ENCODE peak calls at places on chromosomes 3 and 15, in seven cellular contexts. Y is left cardiac atrium; N is colonic mucosa; H is endodermal cell; R is left ventricle myocardium inferior; D is H7; I is effector CD4-positive, alpha-beta T cell. F is an unnamed sample.
A peak's percentile ranks its signal among the peaks of the same experiment; 100 is the strongest.

GRCh38 chr15:58243083-58243482 is 104.9 kb downstream of the AQP9 start:
- DNase-seq in Y (no peak), N (no peak), H (no peak), R (no peak), D (no peak), I (no peak), F (peak; percentile 76)

GRCh38 chr3:40915346-40915865 is 283.9 kb upstream of the CTNNB1 start:
- DNase-seq in Y (no peak), N (no peak), H (no peak), R (no peak), D (no peak), I (no peak), F (no peak)

GRCh38 chr3:97687734-97688133 is 76.8 kb upstream of the ARL6 start:
- DNase-seq in Y (no peak), N (no peak), H (peak; percentile 86), R (no peak), D (peak; percentile 34), I (no peak), F (no peak)

GRCh38 chr15:52019394-52020252 is 604 bp downstream of the MAPK6 start:
- DNase-seq in Y (peak; percentile 90), N (peak; percentile 88), H (peak; percentile 84), R (peak; percentile 84), D (peak; percentile 92), I (peak; percentile 48), F (no peak)

GRCh38 chr3:98966434-98966833 is 64.9 kb upstream of the DCBLD2 start:
- DNase-seq in Y (no peak), N (no peak), H (no peak), R (no peak), D (no peak), I (no peak), F (no peak)

GRCh38 chr3:27976933-27977332 is 254.8 kb upstream of the EOMES start:
- DNase-seq in Y (no peak), N (no peak), H (no peak), R (no peak), D (no peak), I (no peak), F (no peak)

GRCh38 chr3:114274929-114275328 is 18.9 kb upstream of the TIGIT start:
- DNase-seq in Y (no peak), N (no peak), H (no peak), R (no peak), D (no peak), I (no peak), F (no peak)

GRCh38 chr15:69751147-69751546 is 298.5 kb downstream of the RPLP1 start:
- DNase-seq in Y (no peak), N (no peak), H (no peak), R (no peak), D (no peak), I (no peak), F (no peak)

GRCh38 chr3:186220886-186221285 is 112.0 kb upstream of the ETV5 start:
- DNase-seq in Y (no peak), N (no peak), H (peak; percentile 67), R (no peak), D (peak; percentile 55), I (no peak), F (no peak)

GRCh38 chr3:9183811-9184463 is 65.5 kb downstream of the SRGAP3 start:
- DNase-seq in Y (no peak), N (no peak), H (peak; percentile 75), R (no peak), D (peak; percentile 65), I (no peak), F (no peak)

GRCh38 chr15:70508561-70509281 is 254.6 kb downstream of the UACA start:
- DNase-seq in Y (no peak), N (no peak), H (no peak), R (no peak), D (no peak), I (no peak), F (no peak)

GRCh38 chr15:62569460-62570404 is 404.6 kb upstream of the C2CD4B start:
- DNase-seq in Y (peak; percentile 85), N (peak; percentile 96), H (no peak), R (peak; percentile 64), D (no peak), I (no peak), F (no peak)

GRCh38 chr3:20336572-20336971 is 150.6 kb upstream of the SGO1 start:
- DNase-seq in Y (no peak), N (no peak), H (no peak), R (no peak), D (no peak), I (no peak), F (no peak)

GRCh38 chr3:160982497-160982896 is 122.7 kb downstream of the B3GALNT1 start:
- DNase-seq in Y (no peak), N (no peak), H (no peak), R (no peak), D (no peak), I (no peak), F (no peak)

GRCh38 chr15:101267320-101268104 is 9.8 kb downstream of the SELENOS start:
- DNase-seq in Y (peak; percentile 53), N (peak; percentile 49), H (peak; percentile 84), R (no peak), D (peak; percentile 70), I (no peak), F (no peak)

GRCh38 chr15:90451215-90451850 is 63.3 kb downstream of the IQGAP1 start:
- DNase-seq in Y (no peak), N (no peak), H (no peak), R (no peak), D (no peak), I (no peak), F (no peak)

GRCh38 chr15:69462493-69463181 is 10.0 kb downstream of the RPLP1 start:
- DNase-seq in Y (peak; percentile 96), N (peak; percentile 98), H (peak; percentile 99), R (peak; percentile 96), D (peak; percentile 98), I (peak; percentile 87), F (peak; percentile 73)

GRCh38 chr15:61099030-61099800 is 129.9 kb downstream of the RORA start:
- DNase-seq in Y (no peak), N (no peak), H (no peak), R (no peak), D (no peak), I (no peak), F (no peak)

GRCh38 chr15:98861188-98861587 is 146.4 kb downstream of the PGPEP1L start:
- DNase-seq in Y (no peak), N (no peak), H (no peak), R (no peak), D (no peak), I (no peak), F (no peak)

GRCh38 chr15:70539912-70540520 is 223.3 kb downstream of the UACA start:
- DNase-seq in Y (no peak), N (no peak), H (peak; percentile 64), R (no peak), D (no peak), I (no peak), F (no peak)

GRCh38 chr3:136283627-136284026 is 33.5 kb downstream of the PCCB start:
- DNase-seq in Y (no peak), N (no peak), H (no peak), R (no peak), D (no peak), I (no peak), F (no peak)

GRCh38 chr3:100710355-100711198 is 1.3 kb downstream of the TFG start:
- DNase-seq in Y (peak; percentile 37), N (peak; percentile 82), H (peak; percentile 75), R (no peak), D (peak; percentile 50), I (peak; percentile 19), F (no peak)

GRCh38 chr3:145094355-145094941 is 1066.5 kb downstream of the PLOD2 start:
- DNase-seq in Y (no peak), N (no peak), H (no peak), R (no peak), D (peak; percentile 3), I (no peak), F (no peak)

GRCh38 chr3:49873623-49874022 is 3.9 kb upstream of the CAMKV start:
- DNase-seq in Y (no peak), N (peak; percentile 80), H (no peak), R (no peak), D (no peak), I (no peak), F (no peak)

GRCh38 chr15:25092661-25093060 is 137.9 kb downstream of the SNRPN start:
- DNase-seq in Y (no peak), N (no peak), H (peak; percentile 14), R (no peak), D (no peak), I (no peak), F (no peak)

GRCh38 chr3:156010829-156011228 is 109.5 kb upstream of the KCNAB1 start:
- DNase-seq in Y (no peak), N (no peak), H (peak; percentile 74), R (no peak), D (peak; percentile 22), I (no peak), F (no peak)

GRCh38 chr3:134419214-134419965 is 45.1 kb upstream of the AMOTL2 start:
- DNase-seq in Y (no peak), N (no peak), H (no peak), R (no peak), D (no peak), I (no peak), F (no peak)

GRCh38 chr3:9704343-9705322 is 1.0 kb downstream of the CPNE9 start:
- DNase-seq in Y (peak; percentile 46), N (peak; percentile 54), H (peak; percentile 97), R (peak; percentile 29), D (peak; percentile 98), I (no peak), F (no peak)

GRCh38 chr15:30990451-30991300 is 752 bp downstream of the MTMR10 start:
- DNase-seq in Y (no peak), N (no peak), H (no peak), R (no peak), D (no peak), I (no peak), F (no peak)

GRCh38 chr15:66865622-66866611 is 163.9 kb downstream of the SMAD6 start:
- DNase-seq in Y (no peak), N (peak; percentile 20), H (peak; percentile 68), R (peak; percentile 44), D (no peak), I (no peak), F (no peak)

GRCh38 chr3:62870321-62870720 is 4.9 kb downstream of the CADPS start:
- DNase-seq in Y (no peak), N (no peak), H (no peak), R (no peak), D (no peak), I (no peak), F (no peak)

GRCh38 chr3:31247063-31247447 is 285.7 kb upstream of the STT3B start:
- DNase-seq in Y (no peak), N (no peak), H (no peak), R (no peak), D (no peak), I (no peak), F (no peak)

GRCh38 chr3:70064194-70064787 is 64.8 kb downstream of the SAMMSON start:
- DNase-seq in Y (no peak), N (peak; percentile 20), H (no peak), R (no peak), D (no peak), I (no peak), F (no peak)

GRCh38 chr3:12994357-12994606 is 78.9 kb downstream of the IQSEC1 start:
- DNase-seq in Y (peak; percentile 67), N (peak; percentile 71), H (no peak), R (peak; percentile 69), D (peak; percentile 86), I (no peak), F (no peak)

GRCh38 chr3:113606539-113607218 is 74.3 kb downstream of the SIDT1 start:
- DNase-seq in Y (no peak), N (no peak), H (no peak), R (no peak), D (no peak), I (no peak), F (no peak)

GRCh38 chr15:27260523-27260922 is 289.5 kb downstream of the GABRG3 start:
- DNase-seq in Y (no peak), N (no peak), H (no peak), R (no peak), D (no peak), I (no peak), F (no peak)

GRCh38 chr3:21783834-21784233 is 32.8 kb upstream of the ZNF385D start:
- DNase-seq in Y (no peak), N (no peak), H (no peak), R (no peak), D (no peak), I (no peak), F (no peak)